ENCODE peak calls at places on chromosome 1, in ten cellular contexts. T is transverse colon, L is heart left ventricle, K is ovary, V is sigmoid colon, N is uterus, A is H1, O is tibial nerve, F is stomach, U is esophagus squamous epithelium. I is an unnamed sample. For H3K4me1, the result is how much of the 10 kb centered on the place peaks cover.

GRCh38 chr1:37068897-37069296 is 34.6 kb upstream of the GRIK3 start:
- DNase-seq in T (no peak), L (no peak), K (no peak), V (no peak), N (no peak), A (no peak), O (no peak), F (no peak), U (no peak), I (no peak)

GRCh38 chr1:46221749-46222148 is 18.6 kb downstream of the LURAP1 start:
- DNase-seq in T (peak), L (no peak), K (no peak), V (peak), N (no peak), A (peak), O (peak), F (no peak), U (no peak), I (no peak)

GRCh38 chr1:54404939-54405880 is 984 bp downstream of the SSBP3 start:
- DNase-seq in T (peak), L (peak), K (peak), V (no peak), N (no peak), A (no peak), O (no peak), F (peak), U (no peak), I (no peak)

GRCh38 chr1:201914456-201915235 is 25.9 kb downstream of the SHISA4 start:
- DNase-seq in T (no peak), L (no peak), K (no peak), V (no peak), N (peak), A (no peak), O (no peak), F (no peak), U (no peak), I (no peak)

GRCh38 chr1:246043556-246043955 is 463.5 kb downstream of the SMYD3 start:
- DNase-seq in T (no peak), L (no peak), K (no peak), V (no peak), N (no peak), A (no peak), O (no peak), F (no peak), U (no peak), I (no peak)

GRCh38 chr1:21522525-21523038 is 13.4 kb downstream of the ALPL start:
- DNase-seq in T (no peak), L (no peak), K (no peak), V (no peak), N (no peak), A (no peak), O (no peak), F (no peak), U (no peak), I (no peak)

GRCh38 chr1:203300441-203301330 is 4.6 kb upstream of the BTG2 start:
- DNase-seq in T (no peak), L (no peak), K (no peak), V (no peak), N (no peak), A (no peak), O (no peak), F (no peak), U (no peak), I (no peak)

GRCh38 chr1:36207339-36207738 is 16.9 kb upstream of the THRAP3 start:
- DNase-seq in T (peak), L (no peak), K (no peak), V (peak), N (peak), A (peak), O (peak), F (peak), U (no peak), I (peak)

GRCh38 chr1:179366093-179366800 is 476 bp downstream of the AXDND1 start:
- DNase-seq in T (no peak), L (no peak), K (no peak), V (no peak), N (no peak), A (no peak), O (no peak), F (no peak), U (no peak), I (no peak)

GRCh38 chr1:17211377-17211776 is 6.4 kb downstream of the PADI1 start:
- DNase-seq in T (no peak), L (no peak), K (no peak), V (no peak), N (no peak), A (no peak), O (no peak), F (no peak), U (no peak), I (no peak)

GRCh38 chr1:30857964-30858363 is 50.6 kb downstream of the SDC3 start:
- DNase-seq in T (no peak), L (no peak), K (no peak), V (no peak), N (no peak), A (no peak), O (no peak), F (no peak), U (no peak), I (no peak)

GRCh38 chr1:181483084-181483559 is at the start of gene CACNA1E:
- DNase-seq in T (no peak), L (no peak), K (no peak), V (no peak), N (no peak), A (no peak), O (no peak), F (no peak), U (no peak), I (no peak)

GRCh38 chr1:47340227-47340626 is 6.6 kb downstream of the CMPK1 start:
- DNase-seq in T (no peak), L (no peak), K (no peak), V (no peak), N (no peak), A (no peak), O (no peak), F (no peak), U (no peak), I (no peak)

GRCh38 chr1:186212574-186213224 is 162.4 kb downstream of the TPR start:
- DNase-seq in T (peak), L (no peak), K (no peak), V (peak), N (peak), A (no peak), O (no peak), F (no peak), U (no peak), I (peak)

GRCh38 chr1:9275567-9276034 is 17.1 kb upstream of the SPSB1 start:
- DNase-seq in T (peak), L (no peak), K (no peak), V (no peak), N (no peak), A (no peak), O (no peak), F (peak), U (no peak), I (no peak)

GRCh38 chr1:22224091-22224490 is 81.2 kb upstream of the WNT4 start:
- DNase-seq in T (no peak), L (no peak), K (no peak), V (peak), N (no peak), A (no peak), O (no peak), F (no peak), U (no peak), I (no peak)

DNA sequence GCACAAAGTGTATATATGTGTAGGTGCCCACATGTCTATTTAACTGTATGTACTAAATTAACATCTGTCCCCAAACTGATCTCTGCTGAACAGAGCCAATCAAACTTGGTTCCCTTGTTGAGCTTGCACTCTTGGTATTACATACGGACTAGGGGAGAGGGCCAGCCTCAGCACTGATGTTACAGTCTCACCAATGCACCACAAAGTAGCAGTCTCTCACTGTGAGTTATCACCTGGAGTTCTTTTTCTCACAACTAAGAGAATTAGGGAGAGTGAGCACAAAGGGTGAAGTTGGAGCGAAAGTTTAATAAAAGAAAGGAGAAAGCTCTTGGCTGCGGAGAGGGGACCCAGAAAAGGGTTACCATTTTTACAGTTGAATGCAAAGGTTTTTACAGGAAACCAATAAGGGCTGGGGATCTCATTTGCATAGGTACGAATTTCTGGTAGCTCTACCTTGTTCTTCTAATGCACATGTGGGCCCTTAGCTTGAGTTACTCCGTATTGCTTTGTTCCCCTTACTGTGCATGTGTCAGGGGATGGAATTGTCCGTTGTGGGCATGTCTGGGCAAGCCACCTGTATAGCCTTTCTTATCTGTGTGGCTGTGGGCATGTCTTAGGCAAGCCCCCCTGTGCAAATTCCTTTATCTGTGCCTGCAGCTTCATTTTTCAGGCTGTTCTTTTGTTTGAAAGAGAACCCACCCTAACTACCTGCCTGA is 13.3 kb upstream of the CHI3L2 start:
- DNase-seq in T (no peak), L (no peak), K (no peak), V (no peak), N (no peak), A (no peak), O (no peak), F (no peak), U (no peak), I (no peak)
- TF ChIP-seq POLR2A in T (no peak), L (no peak), K (no peak), V (no peak), N (no peak), A (no peak), O (no peak), F (no peak), U (no peak), I (no peak)

GRCh38 chr1:188652678-188653077 is 1823.9 kb downstream of the PLA2G4A start:
- DNase-seq in T (no peak), L (no peak), K (no peak), V (no peak), N (no peak), A (no peak), O (no peak), F (no peak), U (no peak), I (no peak)
- H3K4me3 ChIP-seq in T (no peak), L (no peak), K (no peak), V (no peak), N (no peak), A (no peak), O (no peak), F (no peak), U (no peak), I (no peak)

GRCh38 chr1:32650157-32650751 is at the start of gene ZBTB8OS:
- DNase-seq in T (peak), L (peak), K (peak), V (peak), N (peak), A (peak), O (peak), F (peak), U (peak), I (peak)
- H3K4me1 ChIP-seq in T (under half), L (under half), K (under half), V (under half), N (under half), A (under half), O (under half), F (half or more), U (half or more), I (under half)

GRCh38 chr1:234969630-234970370 is 158.8 kb downstream of the TOMM20 start:
- DNase-seq in T (no peak), L (peak), K (peak), V (peak), N (peak), A (peak), O (no peak), F (peak), U (no peak), I (peak)
- TF ChIP-seq POLR2A in T (no peak), L (no peak), K (no peak), V (no peak), N (peak), A (no peak), O (no peak), F (no peak), U (no peak), I (no peak)